ENCODE peak calls at places on chromosome 21, in ten cellular contexts. One of them, this sample, is unnamed.

GRCh38 chr21:45632897-45633260 is 10.6 kb upstream of the PCBP3 start:
- DNase-seq in foreskin keratinocyte: no peak
- DNase-seq in upper lobe of right lung: no peak
- DNase-seq in neural progenitor cell: no peak
- DNase-seq in adrenal gland: no peak
- DNase-seq in tibial artery: no peak
- DNase-seq in tibial nerve: no peak
- DNase-seq in dorsolateral prefrontal cortex: no peak
- DNase-seq in thoracic aorta: no peak
- DNase-seq in A549: no peak
- DNase-seq in this sample: no peak

GRCh38 chr21:45421071-45421845 is 16.3 kb downstream of the COL18A1 start:
- DNase-seq in foreskin keratinocyte: no peak
- DNase-seq in upper lobe of right lung: peak; percentile 81
- DNase-seq in neural progenitor cell: no peak
- DNase-seq in adrenal gland: peak; percentile 67
- DNase-seq in tibial artery: no peak
- DNase-seq in tibial nerve: no peak
- DNase-seq in dorsolateral prefrontal cortex: no peak
- DNase-seq in thoracic aorta: no peak
- DNase-seq in A549: no peak
- DNase-seq in this sample: no peak

GRCh38 chr21:15809818-15810217 is 80.0 kb downstream of the USP25 start:
- DNase-seq in foreskin keratinocyte: peak; percentile 9
- DNase-seq in upper lobe of right lung: no peak
- DNase-seq in neural progenitor cell: no peak
- DNase-seq in adrenal gland: no peak
- DNase-seq in tibial artery: no peak
- DNase-seq in tibial nerve: no peak
- DNase-seq in dorsolateral prefrontal cortex: no peak
- DNase-seq in thoracic aorta: no peak
- DNase-seq in A549: no peak
- DNase-seq in this sample: no peak

GRCh38 chr21:29117372-29117955 is 13.0 kb upstream of the MAP3K7CL start:
- DNase-seq in foreskin keratinocyte: no peak
- DNase-seq in upper lobe of right lung: no peak
- DNase-seq in neural progenitor cell: no peak
- DNase-seq in adrenal gland: no peak
- DNase-seq in tibial artery: no peak
- DNase-seq in tibial nerve: no peak
- DNase-seq in dorsolateral prefrontal cortex: no peak
- DNase-seq in thoracic aorta: no peak
- DNase-seq in A549: no peak
- DNase-seq in this sample: no peak

GRCh38 chr21:37128069-37128468 is 55.0 kb downstream of the TTC3 start:
- DNase-seq in foreskin keratinocyte: no peak
- DNase-seq in upper lobe of right lung: no peak
- DNase-seq in neural progenitor cell: no peak
- DNase-seq in adrenal gland: no peak
- DNase-seq in tibial artery: no peak
- DNase-seq in tibial nerve: no peak
- DNase-seq in dorsolateral prefrontal cortex: no peak
- DNase-seq in thoracic aorta: no peak
- DNase-seq in A549: no peak
- DNase-seq in this sample: no peak

GRCh38 chr21:17050646-17051045 is 462.2 kb upstream of the CXADR start:
- DNase-seq in foreskin keratinocyte: no peak
- DNase-seq in upper lobe of right lung: no peak
- DNase-seq in neural progenitor cell: no peak
- DNase-seq in adrenal gland: no peak
- DNase-seq in tibial artery: no peak
- DNase-seq in tibial nerve: no peak
- DNase-seq in dorsolateral prefrontal cortex: no peak
- DNase-seq in thoracic aorta: no peak
- DNase-seq in A549: no peak
- DNase-seq in this sample: no peak

GRCh38 chr21:44966135-44967081 is 26.6 kb downstream of the SLX9 start:
- DNase-seq in foreskin keratinocyte: no peak
- DNase-seq in upper lobe of right lung: no peak
- DNase-seq in neural progenitor cell: no peak
- DNase-seq in adrenal gland: no peak
- DNase-seq in tibial artery: no peak
- DNase-seq in tibial nerve: no peak
- DNase-seq in dorsolateral prefrontal cortex: no peak
- DNase-seq in thoracic aorta: no peak
- DNase-seq in A549: no peak
- DNase-seq in this sample: no peak

GRCh38 chr21:31335957-31336738 is 7.9 kb downstream of the TIAM1 start:
- DNase-seq in foreskin keratinocyte: peak; percentile 81
- DNase-seq in upper lobe of right lung: no peak
- DNase-seq in neural progenitor cell: no peak
- DNase-seq in adrenal gland: no peak
- DNase-seq in tibial artery: no peak
- DNase-seq in tibial nerve: no peak
- DNase-seq in dorsolateral prefrontal cortex: no peak
- DNase-seq in thoracic aorta: no peak
- DNase-seq in A549: peak; percentile 8
- DNase-seq in this sample: no peak

GRCh38 chr21:23601549-23601948 is 2005.7 kb downstream of the MRPL39 start:
- DNase-seq in foreskin keratinocyte: no peak
- DNase-seq in upper lobe of right lung: no peak
- DNase-seq in neural progenitor cell: no peak
- DNase-seq in adrenal gland: no peak
- DNase-seq in tibial artery: no peak
- DNase-seq in tibial nerve: no peak
- DNase-seq in dorsolateral prefrontal cortex: no peak
- DNase-seq in thoracic aorta: no peak
- DNase-seq in A549: no peak
- DNase-seq in this sample: no peak

GRCh38 chr21:44931137-44931500 is 8.7 kb upstream of the SLX9 start:
- DNase-seq in foreskin keratinocyte: no peak
- DNase-seq in upper lobe of right lung: peak; percentile 82
- DNase-seq in neural progenitor cell: no peak
- DNase-seq in adrenal gland: peak; percentile 54
- DNase-seq in tibial artery: no peak
- DNase-seq in tibial nerve: no peak
- DNase-seq in dorsolateral prefrontal cortex: no peak
- DNase-seq in thoracic aorta: no peak
- DNase-seq in A549: no peak
- DNase-seq in this sample: no peak

GRCh38 chr21:45405271-45405818 is 380 bp downstream of the COL18A1 start:
- DNase-seq in foreskin keratinocyte: no peak
- DNase-seq in upper lobe of right lung: no peak
- DNase-seq in neural progenitor cell: peak; percentile 57
- DNase-seq in adrenal gland: peak; percentile 43
- DNase-seq in tibial artery: no peak
- DNase-seq in tibial nerve: no peak
- DNase-seq in dorsolateral prefrontal cortex: no peak
- DNase-seq in thoracic aorta: no peak
- DNase-seq in A549: peak; percentile 43
- DNase-seq in this sample: no peak

GRCh38 chr21:45507888-45508508 is 34.2 kb downstream of the SLC19A1 start:
- DNase-seq in foreskin keratinocyte: no peak
- DNase-seq in upper lobe of right lung: peak; percentile 38
- DNase-seq in neural progenitor cell: no peak
- DNase-seq in adrenal gland: no peak
- DNase-seq in tibial artery: no peak
- DNase-seq in tibial nerve: no peak
- DNase-seq in dorsolateral prefrontal cortex: no peak
- DNase-seq in thoracic aorta: no peak
- DNase-seq in A549: no peak
- DNase-seq in this sample: no peak

GRCh38 chr21:46006547-46007497 is 25.3 kb downstream of the COL6A1 start:
- DNase-seq in foreskin keratinocyte: no peak
- DNase-seq in upper lobe of right lung: no peak
- DNase-seq in neural progenitor cell: no peak
- DNase-seq in adrenal gland: peak; percentile 9
- DNase-seq in tibial artery: no peak
- DNase-seq in tibial nerve: no peak
- DNase-seq in dorsolateral prefrontal cortex: no peak
- DNase-seq in thoracic aorta: no peak
- DNase-seq in A549: no peak
- DNase-seq in this sample: peak; percentile 73

GRCh38 chr21:46211786-46212720 is 16.5 kb downstream of the LSS start:
- DNase-seq in foreskin keratinocyte: no peak
- DNase-seq in upper lobe of right lung: no peak
- DNase-seq in neural progenitor cell: no peak
- DNase-seq in adrenal gland: peak; percentile 9
- DNase-seq in tibial artery: no peak
- DNase-seq in tibial nerve: no peak
- DNase-seq in dorsolateral prefrontal cortex: peak; percentile 15
- DNase-seq in thoracic aorta: no peak
- DNase-seq in A549: no peak
- DNase-seq in this sample: peak; percentile 47

GRCh38 chr21:15967661-15968060 is 237.9 kb downstream of the USP25 start:
- DNase-seq in foreskin keratinocyte: peak; percentile 8
- DNase-seq in upper lobe of right lung: no peak
- DNase-seq in neural progenitor cell: no peak
- DNase-seq in adrenal gland: no peak
- DNase-seq in tibial artery: no peak
- DNase-seq in tibial nerve: no peak
- DNase-seq in dorsolateral prefrontal cortex: no peak
- DNase-seq in thoracic aorta: no peak
- DNase-seq in A549: no peak
- DNase-seq in this sample: no peak

GRCh38 chr21:34817821-34818662 is 149.2 kb downstream of the CLIC6 start:
- DNase-seq in foreskin keratinocyte: no peak
- DNase-seq in upper lobe of right lung: no peak
- DNase-seq in neural progenitor cell: no peak
- DNase-seq in adrenal gland: no peak
- DNase-seq in tibial artery: no peak
- DNase-seq in tibial nerve: no peak
- DNase-seq in dorsolateral prefrontal cortex: no peak
- DNase-seq in thoracic aorta: no peak
- DNase-seq in A549: no peak
- DNase-seq in this sample: no peak

GRCh38 chr21:34814529-34814951 is 145.7 kb downstream of the CLIC6 start:
- DNase-seq in foreskin keratinocyte: peak; percentile 30
- DNase-seq in upper lobe of right lung: no peak
- DNase-seq in neural progenitor cell: no peak
- DNase-seq in adrenal gland: no peak
- DNase-seq in tibial artery: no peak
- DNase-seq in tibial nerve: no peak
- DNase-seq in dorsolateral prefrontal cortex: no peak
- DNase-seq in thoracic aorta: no peak
- DNase-seq in A549: no peak
- DNase-seq in this sample: no peak

GRCh38 chr21:34813266-34813886 is 144.6 kb downstream of the CLIC6 start:
- DNase-seq in foreskin keratinocyte: peak; percentile 97
- DNase-seq in upper lobe of right lung: no peak
- DNase-seq in neural progenitor cell: no peak
- DNase-seq in adrenal gland: no peak
- DNase-seq in tibial artery: no peak
- DNase-seq in tibial nerve: no peak
- DNase-seq in dorsolateral prefrontal cortex: no peak
- DNase-seq in thoracic aorta: no peak
- DNase-seq in A549: no peak
- DNase-seq in this sample: no peak

GRCh38 chr21:34818663-34819158 is 149.9 kb downstream of the CLIC6 start:
- DNase-seq in foreskin keratinocyte: peak; percentile 75
- DNase-seq in upper lobe of right lung: no peak
- DNase-seq in neural progenitor cell: no peak
- DNase-seq in adrenal gland: peak; percentile 23
- DNase-seq in tibial artery: no peak
- DNase-seq in tibial nerve: no peak
- DNase-seq in dorsolateral prefrontal cortex: no peak
- DNase-seq in thoracic aorta: no peak
- DNase-seq in A549: no peak
- DNase-seq in this sample: no peak

GRCh38 chr21:34815831-34816700 is 147.3 kb downstream of the CLIC6 start:
- DNase-seq in foreskin keratinocyte: no peak
- DNase-seq in upper lobe of right lung: no peak
- DNase-seq in neural progenitor cell: no peak
- DNase-seq in adrenal gland: no peak
- DNase-seq in tibial artery: no peak
- DNase-seq in tibial nerve: no peak
- DNase-seq in dorsolateral prefrontal cortex: no peak
- DNase-seq in thoracic aorta: no peak
- DNase-seq in A549: no peak
- DNase-seq in this sample: no peak
- H3K27ac ChIP-seq in foreskin keratinocyte: peak overlapping the region; percentile 98
- H3K27ac ChIP-seq in upper lobe of right lung: no peak overlapping the region
- H3K27ac ChIP-seq in neural progenitor cell: no peak overlapping the region
- H3K27ac ChIP-seq in adrenal gland: no peak overlapping the region
- H3K27ac ChIP-seq in tibial artery: no peak overlapping the region
- H3K27ac ChIP-seq in tibial nerve: peak overlapping the region; percentile 55
- H3K27ac ChIP-seq in dorsolateral prefrontal cortex: no peak overlapping the region
- H3K27ac ChIP-seq in thoracic aorta: no peak overlapping the region
- H3K27ac ChIP-seq in A549: peak overlapping the region; percentile 97
- H3K27ac ChIP-seq in this sample: no peak overlapping the region

GRCh38 chr21:32457360-32457840 is 44.9 kb downstream of the EVA1C start:
- DNase-seq in foreskin keratinocyte: no peak
- DNase-seq in upper lobe of right lung: peak; percentile 74
- DNase-seq in neural progenitor cell: no peak
- DNase-seq in adrenal gland: peak; percentile 58
- DNase-seq in tibial artery: peak; percentile 50
- DNase-seq in tibial nerve: no peak
- DNase-seq in dorsolateral prefrontal cortex: no peak
- DNase-seq in thoracic aorta: no peak
- DNase-seq in A549: no peak
- DNase-seq in this sample: peak; percentile 75
- TF ChIP-seq CTCF in foreskin keratinocyte: no peak
- TF ChIP-seq CTCF in upper lobe of right lung: no peak
- TF ChIP-seq CTCF in neural progenitor cell: no peak
- TF ChIP-seq CTCF in adrenal gland: no peak
- TF ChIP-seq CTCF in tibial artery: no peak
- TF ChIP-seq CTCF in tibial nerve: no peak
- TF ChIP-seq CTCF in dorsolateral prefrontal cortex: peak; percentile 10
- TF ChIP-seq CTCF in thoracic aorta: no peak
- TF ChIP-seq CTCF in A549: no peak
- TF ChIP-seq CTCF in this sample: no peak

GRCh38 chr21:42330380-42331336 is 15.4 kb upstream of the TFF3 start:
- DNase-seq in foreskin keratinocyte: no peak
- DNase-seq in upper lobe of right lung: no peak
- DNase-seq in neural progenitor cell: no peak
- DNase-seq in adrenal gland: no peak
- DNase-seq in tibial artery: no peak
- DNase-seq in tibial nerve: no peak
- DNase-seq in dorsolateral prefrontal cortex: no peak
- DNase-seq in thoracic aorta: no peak
- DNase-seq in A549: no peak
- DNase-seq in this sample: peak; percentile 19
- H3K27ac ChIP-seq in foreskin keratinocyte: no peak overlapping the region
- H3K27ac ChIP-seq in upper lobe of right lung: no peak overlapping the region
- H3K27ac ChIP-seq in neural progenitor cell: no peak overlapping the region
- H3K27ac ChIP-seq in adrenal gland: no peak overlapping the region
- H3K27ac ChIP-seq in tibial artery: no peak overlapping the region
- H3K27ac ChIP-seq in tibial nerve: no peak overlapping the region
- H3K27ac ChIP-seq in dorsolateral prefrontal cortex: no peak overlapping the region
- H3K27ac ChIP-seq in thoracic aorta: no peak overlapping the region
- H3K27ac ChIP-seq in A549: no peak overlapping the region
- H3K27ac ChIP-seq in this sample: no peak overlapping the region

DNA sequence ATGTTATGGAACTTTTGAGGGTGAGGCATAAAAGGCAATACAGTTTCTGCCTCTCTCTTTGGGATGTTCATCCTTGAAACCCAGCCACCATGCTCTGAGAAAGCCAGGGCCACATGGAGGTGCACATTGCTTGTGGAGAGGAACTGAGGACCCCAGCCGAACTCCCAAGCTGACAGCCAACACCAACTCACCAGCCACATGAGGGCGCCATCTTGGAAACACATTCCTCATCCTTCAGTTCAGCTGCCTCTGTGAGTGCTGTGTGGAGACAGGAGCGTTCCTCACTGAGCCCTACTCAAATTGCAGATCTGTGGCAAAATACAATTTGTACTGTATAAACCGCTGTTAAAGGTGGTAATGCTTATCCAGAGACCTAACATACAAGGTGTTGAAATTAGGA is 137.5 kb downstream of the GABPA start:
- DNase-seq in foreskin keratinocyte: no peak
- DNase-seq in upper lobe of right lung: no peak
- DNase-seq in neural progenitor cell: peak; percentile 10
- DNase-seq in adrenal gland: no peak
- DNase-seq in tibial artery: no peak
- DNase-seq in tibial nerve: no peak
- DNase-seq in dorsolateral prefrontal cortex: no peak
- DNase-seq in thoracic aorta: no peak
- DNase-seq in A549: no peak
- DNase-seq in this sample: no peak
- TF ChIP-seq CTCF in foreskin keratinocyte: peak; percentile 23
- TF ChIP-seq CTCF in upper lobe of right lung: no peak
- TF ChIP-seq CTCF in neural progenitor cell: peak; percentile 30
- TF ChIP-seq CTCF in adrenal gland: no peak
- TF ChIP-seq CTCF in tibial artery: no peak
- TF ChIP-seq CTCF in tibial nerve: no peak
- TF ChIP-seq CTCF in dorsolateral prefrontal cortex: no peak
- TF ChIP-seq CTCF in thoracic aorta: no peak
- TF ChIP-seq CTCF in A549: no peak
- TF ChIP-seq CTCF in this sample: no peak